ENCODE peak calls at places on chromosomes 12 and 14, in ten cellular contexts. M is bronchial epithelial cell, A is right lobe of liver, I is heart right ventricle, D is WTC11, Y is ascending aorta, U is GM10248, C is neural crest cell, F is cardiac fibroblast, W is AG04450. Q is an unnamed sample.

GRCh38 chr14:89903340-89903965 is 51.1 kb downstream of the EFCAB11 start:
- DNase-seq in M (no peak), A (no peak), I (no peak), D (no peak), Y (no peak), U (no peak), C (no peak), F (no peak), W (no peak), Q (no peak)

GRCh38 chr14:104892517-104893434 is 27.7 kb downstream of the CEP170B start:
- DNase-seq in M (no peak), A (peak; percentile 18), I (peak; percentile 4), D (peak; percentile 25), Y (peak; percentile 56), U (no peak), C (no peak), F (no peak), W (no peak), Q (peak; percentile 73)

GRCh38 chr12:110548678-110549077 is 34.4 kb downstream of the PPTC7 start:
- DNase-seq in M (no peak), A (no peak), I (no peak), D (no peak), Y (no peak), U (no peak), C (no peak), F (peak; percentile 53), W (no peak), Q (no peak)

GRCh38 chr14:73477618-73478266 is 13.0 kb upstream of the RIOX1 start:
- DNase-seq in M (peak; percentile 97), A (no peak), I (no peak), D (no peak), Y (peak; percentile 30), U (peak; percentile 73), C (no peak), F (peak; percentile 83), W (no peak), Q (no peak)

GRCh38 chr12:121786441-121786825 is 7.1 kb downstream of the RHOF start:
- DNase-seq in M (peak; percentile 98), A (peak; percentile 87), I (no peak), D (no peak), Y (no peak), U (no peak), C (no peak), F (peak; percentile 95), W (peak; percentile 68), Q (peak; percentile 76)

GRCh38 chr14:64806202-64806861 is 73.4 kb downstream of the SPTB start:
- DNase-seq in M (peak; percentile 87), A (no peak), I (no peak), D (no peak), Y (peak; percentile 90), U (no peak), C (no peak), F (peak; percentile 77), W (peak; percentile 59), Q (no peak)

GRCh38 chr12:106309671-106310313 is 7.3 kb downstream of the TCP11L2 start:
- DNase-seq in M (peak; percentile 55), A (no peak), I (no peak), D (no peak), Y (no peak), U (no peak), C (no peak), F (peak; percentile 58), W (peak; percentile 37), Q (no peak)

GRCh38 chr12:66668311-66668710 is 10.6 kb downstream of the GRIP1 start:
- DNase-seq in M (no peak), A (no peak), I (no peak), D (no peak), Y (no peak), U (no peak), C (no peak), F (no peak), W (no peak), Q (no peak)

GRCh38 chr12:53999596-54000104 is 311 bp upstream of the HOXC9 start:
- DNase-seq in M (no peak), A (no peak), I (no peak), D (no peak), Y (no peak), U (no peak), C (no peak), F (peak; percentile 32), W (no peak), Q (peak; percentile 51)

GRCh38 chr14:57974896-57975295 is 109.0 kb upstream of the SLC35F4 start:
- DNase-seq in M (peak; percentile 5), A (no peak), I (no peak), D (no peak), Y (no peak), U (no peak), C (no peak), F (no peak), W (no peak), Q (no peak)

GRCh38 chr12:12007001-12007712 is 63.6 kb upstream of the BCL2L14 start:
- DNase-seq in M (no peak), A (no peak), I (no peak), D (no peak), Y (no peak), U (peak; percentile 64), C (no peak), F (peak; percentile 43), W (no peak), Q (no peak)

GRCh38 chr12:12010277-12011031 is 60.3 kb upstream of the BCL2L14 start:
- DNase-seq in M (no peak), A (peak; percentile 61), I (peak; percentile 62), D (no peak), Y (peak; percentile 81), U (peak; percentile 71), C (no peak), F (peak; percentile 43), W (no peak), Q (peak; percentile 85)

GRCh38 chr12:12007713-12008231 is 63.0 kb upstream of the BCL2L14 start:
- DNase-seq in M (no peak), A (no peak), I (no peak), D (no peak), Y (no peak), U (no peak), C (no peak), F (no peak), W (no peak), Q (no peak)

GRCh38 chr12:12008931-12009611 is 61.7 kb upstream of the BCL2L14 start:
- DNase-seq in M (peak; percentile 85), A (no peak), I (no peak), D (peak; percentile 46), Y (no peak), U (peak; percentile 64), C (no peak), F (peak; percentile 40), W (no peak), Q (no peak)

GRCh38 chr12:12008232-12008850 is 62.4 kb upstream of the BCL2L14 start:
- DNase-seq in M (no peak), A (no peak), I (no peak), D (peak; percentile 52), Y (no peak), U (no peak), C (peak; percentile 9), F (no peak), W (no peak), Q (no peak)
- TF ChIP-seq CTCF in M (no peak), A (peak; percentile 16), I (no peak), D (peak; percentile 67), Y (no peak), U (peak; percentile 45), C (peak; percentile 43), F (peak; percentile 36), W (peak; percentile 24), Q (no peak)

GRCh38 chr12:52524241-52524897 is 4.2 kb upstream of the KRT5 start:
- DNase-seq in M (peak; percentile 88), A (no peak), I (no peak), D (no peak), Y (peak; percentile 34), U (no peak), C (no peak), F (no peak), W (no peak), Q (no peak)
- TF ChIP-seq CTCF in M (no peak), A (no peak), I (no peak), D (no peak), Y (no peak), U (no peak), C (no peak), F (no peak), W (no peak), Q (no peak)

GRCh38 chr12:107669946-107670345 is 15.7 kb upstream of the PWP1 start:
- DNase-seq in M (no peak), A (no peak), I (no peak), D (no peak), Y (no peak), U (no peak), C (no peak), F (no peak), W (no peak), Q (no peak)

GRCh38 chr12:107668320-107668719 is 17.3 kb upstream of the PWP1 start:
- DNase-seq in M (no peak), A (no peak), I (no peak), D (no peak), Y (no peak), U (no peak), C (no peak), F (peak; percentile 30), W (no peak), Q (no peak)

GRCh38 chr12:107667464-107667863 is 18.1 kb upstream of the PWP1 start:
- DNase-seq in M (no peak), A (no peak), I (no peak), D (no peak), Y (no peak), U (no peak), C (no peak), F (no peak), W (no peak), Q (no peak)

GRCh38 chr12:107668743-107669142 is 16.9 kb upstream of the PWP1 start:
- DNase-seq in M (no peak), A (no peak), I (no peak), D (no peak), Y (no peak), U (no peak), C (no peak), F (no peak), W (no peak), Q (no peak)

DNA sequence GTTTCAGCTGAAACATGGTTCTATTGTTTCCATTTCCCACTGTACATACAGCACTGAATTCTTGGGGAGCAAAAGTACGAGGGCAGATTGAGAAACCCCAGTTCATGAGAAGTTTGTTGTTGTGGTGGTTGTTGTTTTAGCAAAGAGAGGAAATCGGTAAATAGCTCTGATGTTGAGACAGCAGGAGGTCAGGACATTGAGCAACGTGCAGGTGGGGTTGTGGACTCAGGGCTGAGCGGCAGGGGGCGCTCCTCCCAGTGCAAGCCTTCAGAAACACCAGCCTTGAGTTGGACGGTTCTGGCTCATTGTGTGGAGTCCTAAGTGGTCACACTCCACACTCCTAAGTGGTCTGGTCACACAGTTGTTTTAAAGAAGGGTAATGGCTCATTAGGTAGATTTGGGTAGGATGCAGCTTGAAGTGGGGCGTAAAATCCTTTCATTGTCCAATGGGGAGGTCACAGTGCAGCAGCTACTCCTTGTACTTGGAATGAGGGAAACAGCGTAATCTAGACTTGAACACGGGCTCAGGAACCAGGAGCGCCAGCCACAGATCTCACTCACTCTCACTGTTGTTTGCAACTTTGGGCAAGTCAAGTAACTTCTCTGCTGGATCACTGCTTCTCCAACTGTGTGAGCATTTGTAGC is 14.5 kb upstream of the PWP1 start:
- DNase-seq in M (peak; percentile 25), A (peak; percentile 32), I (no peak), D (peak; percentile 72), Y (no peak), U (peak; percentile 46), C (peak; percentile 19), F (peak; percentile 44), W (no peak), Q (no peak)
- TF ChIP-seq CTCF in M (peak; percentile 77), A (peak; percentile 76), I (peak; percentile 40), D (peak; percentile 80), Y (no peak), U (peak; percentile 69), C (peak; percentile 63), F (peak; percentile 81), W (peak; percentile 53), Q (peak; percentile 65)

GRCh38 chr12:75820848-75821578 is 210.6 kb downstream of the PHLDA1 start:
- DNase-seq in M (peak; percentile 98), A (no peak), I (peak; percentile 53), D (no peak), Y (peak; percentile 83), U (no peak), C (no peak), F (peak; percentile 93), W (peak; percentile 93), Q (no peak)
- TF ChIP-seq CTCF in M (peak; percentile 15), A (no peak), I (no peak), D (no peak), Y (no peak), U (no peak), C (no peak), F (peak; percentile 3), W (peak; percentile 27), Q (no peak)

Q was measured in left lung.